ENCODE peak calls at places on chromosome X, in four cellular contexts. J is NCI-H1436 treated with DMSO at 0.1 percent for 48 hours, G is endothelial cell, A is lung. W is an unnamed sample.

GRCh38 chrX:134025986-134026731 is 40.8 kb upstream of the GPC3 start:
- DNase-seq in G (peak; percentile 4), A (no peak), J (no peak), W (no peak)

GRCh38 chrX:147901476-147902126 is 10.1 kb upstream of the FMR1 start:
- DNase-seq in A (no peak), J (no peak), G (no peak), W (no peak)

GRCh38 chrX:120213438-120214265 is 37.0 kb upstream of the ZBTB33 start:
- DNase-seq in G (peak; percentile 55), J (no peak), A (peak; percentile 68), W (peak; percentile 65)

GRCh38 chrX:123859409-123859827 is 435 bp upstream of the XIAP start:
- DNase-seq in G (no peak), A (no peak), J (peak; percentile 61), W (no peak)

GRCh38 chrX:76821276-76821675 is 393.8 kb downstream of the MAGEE1 start:
- DNase-seq in A (no peak), J (no peak), G (no peak), W (no peak)

GRCh38 chrX:29662759-29663503 is 552.4 kb upstream of the MAGEB2 start:
- DNase-seq in G (no peak), A (no peak), J (no peak), W (no peak)

GRCh38 chrX:13099121-13099520 is 54.7 kb upstream of the FAM9C start:
- DNase-seq in J (no peak), A (no peak), G (no peak), W (no peak)

GRCh38 chrX:119093991-119094741 is 21.4 kb downstream of the CT47C1 start:
- DNase-seq in G (no peak), J (no peak), A (no peak), W (no peak)

GRCh38 chrX:48897157-48897620 is 379 bp downstream of the TIMM17B start:
- DNase-seq in G (peak; percentile 70), A (peak; percentile 78), J (no peak), W (peak; percentile 82)

GRCh38 chrX:95884196-95884595 is 800.4 kb upstream of the DIAPH2 start:
- DNase-seq in A (no peak), G (no peak), J (no peak), W (peak; percentile 44)

GRCh38 chrX:153909024-153909979 is 4.8 kb downstream of the AVPR2 start:
- DNase-seq in G (no peak), A (no peak), J (no peak), W (no peak)

GRCh38 chrX:16444353-16444752 is 205.6 kb upstream of the S100G start:
- DNase-seq in G (no peak), J (no peak), A (no peak), W (no peak)

GRCh38 chrX:124501566-124501965 is 155.2 kb downstream of the SH2D1A start:
- DNase-seq in G (no peak), A (no peak), J (no peak), W (no peak)

GRCh38 chrX:155747520-155747919 is 133.6 kb upstream of the VAMP7 start:
- DNase-seq in J (peak; percentile 3), A (peak; percentile 64), G (no peak), W (peak; percentile 49)

GRCh38 chrX:96909291-96909690 is 25.6 kb downstream of the RPA4 start:
- DNase-seq in J (no peak), A (no peak), G (no peak), W (no peak)

GRCh38 chrX:147838465-147839131 is 73.1 kb upstream of the FMR1 start:
- DNase-seq in A (no peak), G (no peak), J (peak; percentile 9), W (no peak)

GRCh38 chrX:22323541-22323940 is 50.8 kb downstream of the CBLL2 start:
- DNase-seq in G (no peak), A (no peak), J (no peak), W (no peak)

GRCh38 chrX:46758956-46759644 is at the start of gene SLC9A7:
- DNase-seq in A (peak; percentile 76), J (peak; percentile 1), G (peak; percentile 78), W (peak; percentile 74)

GRCh38 chrX:4878642-4879041 is 1165.2 kb upstream of the PRKX start:
- DNase-seq in G (no peak), A (no peak), J (no peak), W (no peak)

GRCh38 chrX:47283015-47283771 is 50.4 kb downstream of the USP11 start:
- DNase-seq in J (no peak), A (no peak), G (no peak), W (no peak)

GRCh38 chrX:27008486-27008885 is 454.7 kb downstream of the PPP4R3C start:
- DNase-seq in J (no peak), A (no peak), G (no peak), W (no peak)